ENCODE peak calls at places on chromosome 19, in four cellular contexts. Y, R, K and H are unnamed samples.

GRCh38 chr19:45442927-45443461 is 19.3 kb upstream of the ERCC1 start:
- DNase-seq in Y (peak), R (peak), K (peak), H (peak)

GRCh38 chr19:13834308-13834790 is 39.1 kb downstream of the ZSWIM4 start:
- DNase-seq in Y (no peak), R (no peak), K (no peak), H (no peak)

GRCh38 chr19:47582320-47582909 is 9.5 kb upstream of the ZNF541 start:
- DNase-seq in Y (no peak), R (no peak), K (no peak), H (no peak)

GRCh38 chr19:39531834-39532232 is 819 bp downstream of the EID2B start:
- DNase-seq in Y (no peak), R (no peak), K (no peak), H (no peak)

GRCh38 chr19:13082192-13083007 is 20.3 kb downstream of the LYL1 start:
- DNase-seq in Y (no peak), R (no peak), K (peak), H (peak)

GRCh38 chr19:58536852-58537798 is 6.7 kb upstream of the TRIM28 start:
- DNase-seq in Y (no peak), R (no peak), K (no peak), H (no peak)

GRCh38 chr19:44745386-44745831 is 3.1 kb upstream of the BCL3 start:
- DNase-seq in Y (no peak), R (no peak), K (peak), H (no peak)

GRCh38 chr19:19900124-19900523 is 622 bp upstream of the ZNF93 start:
- DNase-seq in Y (no peak), R (no peak), K (no peak), H (peak)

GRCh38 chr19:54430306-54431254 is 15.3 kb downstream of the TTYH1 start:
- DNase-seq in Y (peak), R (no peak), K (peak), H (peak)